ENCODE peak calls at places on chromosomes 3 and 15, in six cellular contexts. C, F, E, W, K and T are unnamed samples.

GRCh38 chr15:48861813-48862431 is 16.0 kb upstream of the EID1 start:
- DNase-seq in C (no peak), K (peak; percentile 58), E (no peak), F (peak; percentile 67), W (no peak), T (peak; percentile 91)

GRCh38 chr15:69141286-69141701 is 19.1 kb upstream of the GLCE start:
- DNase-seq in F (no peak), E (no peak), K (no peak), C (no peak), W (no peak), T (no peak)

GRCh38 chr15:48641416-48641815 is 4.1 kb downstream of the FBN1 start:
- DNase-seq in W (no peak), C (no peak), K (no peak), E (no peak), F (no peak), T (peak; percentile 53)

GRCh38 chr3:63387568-63387967 is 109.5 kb downstream of the SYNPR start:
- DNase-seq in C (no peak), K (no peak), E (no peak), F (no peak), W (no peak), T (no peak)

GRCh38 chr3:73540969-73541740 is 83.6 kb downstream of the PDZRN3 start:
- DNase-seq in E (peak; percentile 7), K (no peak), W (no peak), C (no peak), F (no peak), T (peak; percentile 36)

GRCh38 chr3:174639970-174640369 is 219.2 kb upstream of the NAALADL2 start:
- DNase-seq in K (no peak), C (no peak), F (no peak), E (no peak), W (no peak), T (no peak)

GRCh38 chr3:23493846-23494245 is 290.7 kb downstream of the UBE2E2 start:
- DNase-seq in W (no peak), K (no peak), C (no peak), F (no peak), E (no peak), T (no peak)

GRCh38 chr3:58037141-58037910 is 29.1 kb downstream of the FLNB start:
- DNase-seq in C (no peak), E (no peak), F (no peak), K (no peak), W (no peak), T (no peak)

GRCh38 chr3:41598329-41598728 is 363.6 kb downstream of the ULK4 start:
- DNase-seq in E (no peak), C (no peak), F (no peak), W (no peak), K (no peak), T (no peak)

GRCh38 chr15:37101634-37102314 is 1.4 kb upstream of the MEIS2 start:
- DNase-seq in K (no peak), C (no peak), F (no peak), E (no peak), W (peak; percentile 88), T (peak; percentile 93)

DNA sequence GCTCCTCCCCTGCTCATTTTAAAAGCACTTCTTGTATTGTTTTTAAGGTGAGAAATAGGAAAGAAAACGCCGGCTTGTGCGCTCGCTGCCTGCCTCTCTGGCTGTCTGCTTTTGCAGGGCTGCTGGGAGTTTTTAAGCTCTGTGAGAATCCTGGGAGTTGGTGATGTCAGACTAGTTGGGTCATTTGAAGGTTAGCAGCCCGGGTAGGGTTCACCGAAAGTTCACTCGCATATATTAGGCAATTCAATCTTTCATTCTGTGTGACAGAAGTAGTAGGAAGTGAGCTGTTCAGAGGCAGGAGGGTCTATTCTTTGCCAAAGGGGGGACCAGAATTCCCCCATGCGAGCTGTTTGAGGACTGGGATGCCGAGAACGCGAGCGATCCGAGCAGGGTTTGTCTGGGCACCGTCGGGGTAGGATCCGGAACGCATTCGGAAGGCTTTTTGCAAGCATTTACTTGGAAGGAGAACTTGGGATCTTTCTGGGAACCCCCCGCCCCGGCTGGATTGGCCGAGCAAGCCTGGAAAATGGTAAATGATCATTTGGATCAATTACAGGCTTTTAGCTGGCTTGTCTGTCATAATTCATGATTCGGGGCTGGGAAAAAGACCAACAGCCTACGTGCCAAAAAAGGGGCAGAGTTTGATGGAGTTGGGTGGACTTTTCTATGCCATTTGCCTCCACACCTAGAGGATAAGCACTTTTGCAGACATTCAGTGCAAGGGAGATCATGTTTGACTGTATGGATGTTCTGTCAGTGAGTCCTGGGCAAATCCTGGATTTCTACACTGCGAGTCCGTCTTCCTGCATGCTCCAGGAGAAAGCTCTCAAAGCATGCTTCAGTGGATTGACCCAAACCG is at the start of gene RARB:
- DNase-seq in W (peak; percentile 68), C (no peak), F (no peak), K (no peak), E (peak; percentile 5), T (peak; percentile 97)
- H3K4me3 ChIP-seq in W (peak within 1 kb of the TSS; percentile 74), C (peak within 1 kb of the TSS; percentile 57), F (no peak within 1 kb of the TSS), K (no peak within 1 kb of the TSS), E (peak within 1 kb of the TSS; percentile 36), T (peak within 1 kb of the TSS; percentile 85)

GRCh38 chr3:170154084-170154483 is 27.4 kb downstream of the PHC3 start:
- DNase-seq in C (no peak), E (no peak), W (no peak), K (no peak), F (no peak), T (peak; percentile 67)
- H3K4me1 ChIP-seq in C (no peaks in the 10 kb centered on the region), E (no peaks in the 10 kb centered on the region), W (peaks cover 2% of the 10 kb centered on the region), K (peaks cover 32% of the 10 kb centered on the region), F (peaks cover 52% of the 10 kb centered on the region), T (peaks cover 16% of the 10 kb centered on the region)

GRCh38 chr3:176321099-176321498 is 876.2 kb downstream of the TBL1XR1 start:
- DNase-seq in C (no peak), W (no peak), E (no peak), F (no peak), K (no peak), T (no peak)
- H3K4me3 ChIP-seq in C (no peak overlapping the region), W (no peak overlapping the region), E (no peak overlapping the region), F (no peak overlapping the region), K (no peak overlapping the region), T (no peak overlapping the region)

GRCh38 chr3:115553796-115554495 is 69.4 kb upstream of the GAP43 start:
- DNase-seq in K (no peak), W (no peak), E (no peak), C (no peak), F (no peak), T (peak; percentile 47)
- H3K4me1 ChIP-seq in K (no peaks in the 10 kb centered on the region), W (no peaks in the 10 kb centered on the region), E (no peaks in the 10 kb centered on the region), C (no peaks in the 10 kb centered on the region), F (no peaks in the 10 kb centered on the region), T (peaks cover 14% of the 10 kb centered on the region)

DNA sequence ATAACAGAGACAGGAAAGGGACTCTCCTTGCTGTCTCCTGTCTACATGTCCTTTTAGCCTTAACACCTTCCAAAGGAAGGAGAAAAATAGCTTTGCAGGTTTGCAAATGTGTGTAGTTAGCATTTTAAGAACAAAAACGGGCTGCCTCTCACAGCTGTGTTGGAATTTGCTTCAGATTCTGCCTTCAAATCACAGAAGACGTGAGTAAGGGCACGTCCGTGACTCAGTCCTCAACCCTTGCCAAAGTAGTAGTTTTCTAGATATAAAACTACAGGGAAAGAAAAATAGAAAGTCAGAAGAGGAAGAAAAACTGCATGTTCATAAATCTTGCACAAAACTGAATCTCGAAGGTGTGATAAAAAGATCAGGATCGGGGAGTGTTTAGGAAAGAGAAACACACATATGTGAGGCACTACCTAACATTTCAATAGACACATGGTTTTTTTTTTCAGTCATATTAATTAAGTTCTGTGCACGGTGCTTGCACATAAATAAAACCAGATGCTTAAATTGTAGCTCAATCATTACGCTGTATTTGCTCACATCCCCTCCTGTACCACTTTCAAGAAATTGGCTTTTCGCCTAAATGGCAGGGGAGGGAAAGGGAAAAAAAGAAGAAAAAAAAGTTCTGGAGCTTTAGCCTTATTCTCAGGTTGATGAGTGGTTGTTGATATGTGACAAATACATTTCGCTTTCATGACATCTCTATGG is 71.7 kb downstream of the P3H2 start:
- DNase-seq in C (no peak), K (no peak), W (peak; percentile 53), E (no peak), F (no peak), T (peak; percentile 85)
- H3K4me3 ChIP-seq in C (peak overlapping the region; percentile 9), K (no peak overlapping the region), W (no peak overlapping the region), E (peak overlapping the region; percentile 53), F (no peak overlapping the region), T (peak overlapping the region; percentile 74)

GRCh38 chr15:80582816-80583423 is 112.2 kb upstream of the ABHD17C start:
- DNase-seq in C (no peak), F (no peak), E (no peak), K (no peak), W (no peak), T (no peak)
- H3K4me1 ChIP-seq in C (peaks cover 33% of the 10 kb centered on the region), F (no peaks in the 10 kb centered on the region), E (peaks cover 70% of the 10 kb centered on the region), K (no peaks in the 10 kb centered on the region), W (no peaks in the 10 kb centered on the region), T (no peaks in the 10 kb centered on the region)

GRCh38 chr3:184907941-184908649 is 96.1 kb downstream of the VPS8 start:
- DNase-seq in F (no peak), C (no peak), W (peak; percentile 44), K (no peak), E (no peak), T (no peak)

GRCh38 chr3:184912166-184912565 is 100.2 kb downstream of the VPS8 start:
- DNase-seq in W (no peak), K (no peak), F (no peak), C (no peak), E (no peak), T (no peak)

GRCh38 chr3:184911570-184911969 is 99.6 kb downstream of the VPS8 start:
- DNase-seq in C (no peak), K (no peak), E (no peak), W (no peak), F (no peak), T (no peak)

GRCh38 chr3:184908859-184909258 is 96.9 kb downstream of the VPS8 start:
- DNase-seq in W (no peak), F (no peak), E (no peak), C (no peak), K (no peak), T (no peak)

DNA sequence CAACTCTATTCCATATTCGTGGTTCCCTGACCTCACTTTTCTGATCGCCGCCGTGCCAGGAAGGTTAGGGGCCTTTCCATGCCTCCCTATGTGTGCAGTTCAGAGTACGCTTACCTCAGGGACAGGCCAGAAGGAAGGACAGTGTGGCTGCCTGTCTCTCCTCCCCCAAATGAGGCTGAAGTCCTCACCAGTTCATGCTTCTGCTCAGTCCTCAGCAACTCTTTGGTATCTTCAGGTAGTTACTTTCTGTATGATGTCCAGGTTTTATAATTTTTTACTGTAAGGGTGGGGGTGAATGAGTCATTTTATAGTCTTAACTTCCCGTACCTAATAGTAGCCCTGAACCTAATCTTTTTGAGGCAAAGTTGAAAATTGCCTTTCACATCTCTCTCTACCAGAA is 98.7 kb downstream of the VPS8 start:
- DNase-seq in E (no peak), W (no peak), C (no peak), F (no peak), K (no peak), T (no peak)
- H3K4me3 ChIP-seq in E (no peak overlapping the region), W (no peak overlapping the region), C (no peak overlapping the region), F (no peak overlapping the region), K (no peak overlapping the region), T (no peak overlapping the region)

GRCh38 chr15:66388576-66388975 is 1.9 kb downstream of the MAP2K1 start:
- DNase-seq in K (no peak), C (no peak), F (no peak), W (no peak), E (no peak), T (no peak)
- H3K4me1 ChIP-seq in K (peaks cover 64% of the 10 kb centered on the region), C (peaks cover 15% of the 10 kb centered on the region), F (peaks cover 61% of the 10 kb centered on the region), W (no peaks in the 10 kb centered on the region), E (peaks cover 41% of the 10 kb centered on the region), T (peaks cover 32% of the 10 kb centered on the region)